ENCODE peak calls at places on chromosomes 16 and 17, in nine cellular contexts. Q is OCI-LY7; A is CD4-positive, alpha-beta memory T cell; W is IMR-90; K is A549; T is tibial artery; U is heart left ventricle; M is pancreas; E is upper lobe of right lung. P is an unnamed sample.
A peak's percentile ranks its signal among the peaks of the same experiment; 100 is the strongest.

GRCh38 chr17:19248923-19249574 is 11.9 kb downstream of the EPN2 start:
- DNase-seq in U (peak; percentile 52), W (peak; percentile 94), Q (no peak), T (peak; percentile 86), M (no peak), A (no peak), E (peak; percentile 67), K (no peak), P (no peak)

GRCh38 chr16:30748634-30749445 is 615 bp downstream of the PHKG2 start:
- DNase-seq in M (peak; percentile 42), U (no peak), T (no peak), E (peak; percentile 81), Q (peak; percentile 25), W (peak; percentile 52), K (peak; percentile 35), A (no peak), P (peak; percentile 50)

GRCh38 chr17:81519284-81520020 is 6.9 kb upstream of the ACTG1 start:
- DNase-seq in T (peak; percentile 73), Q (peak; percentile 78), A (peak; percentile 71), M (peak; percentile 88), W (no peak), E (peak; percentile 89), K (peak; percentile 66), U (no peak), P (peak; percentile 58)

GRCh38 chr16:11114366-11115164 is 141.4 kb downstream of the SOCS1 start:
- DNase-seq in A (no peak), E (no peak), W (no peak), K (no peak), T (peak; percentile 28), U (no peak), M (no peak), Q (no peak), P (no peak)

GRCh38 chr16:11100239-11100750 is 155.7 kb downstream of the SOCS1 start:
- DNase-seq in T (peak; percentile 77), K (no peak), Q (peak; percentile 34), U (peak; percentile 69), M (no peak), W (peak; percentile 100), A (no peak), E (no peak), P (peak; percentile 64)

GRCh38 chr17:30376621-30377452 is 1.9 kb upstream of the CPD start:
- DNase-seq in K (peak; percentile 64), E (peak; percentile 70), W (peak; percentile 87), M (no peak), A (no peak), U (peak; percentile 47), T (no peak), Q (no peak), P (no peak)

GRCh38 chr16:81876273-81876900 is 97.3 kb downstream of the PLCG2 start:
- DNase-seq in A (no peak), T (no peak), U (no peak), W (no peak), E (no peak), K (no peak), Q (no peak), M (no peak), P (no peak)

GRCh38 chr17:21196126-21196525 is 17.8 kb downstream of the TMEM11 start:
- DNase-seq in W (no peak), A (no peak), E (no peak), T (no peak), K (no peak), Q (no peak), U (no peak), M (no peak), P (no peak)

GRCh38 chr17:76884995-76885896 is 17.0 kb downstream of the MGAT5B start:
- DNase-seq in M (no peak), E (no peak), T (no peak), W (no peak), Q (no peak), K (no peak), A (no peak), U (no peak), P (no peak)

GRCh38 chr17:55314061-55314783 is 49.5 kb downstream of the HLF start:
- DNase-seq in U (no peak), E (no peak), T (no peak), Q (no peak), W (no peak), K (no peak), A (no peak), M (no peak), P (no peak)

GRCh38 chr16:81429045-81429521 is 15.5 kb upstream of the CMIP start:
- DNase-seq in U (no peak), T (no peak), A (no peak), M (peak; percentile 69), Q (peak; percentile 77), E (no peak), K (peak; percentile 72), W (peak; percentile 47), P (no peak)

GRCh38 chr16:19517424-19518089 is 4.3 kb downstream of the GDE1 start:
- DNase-seq in M (no peak), A (no peak), Q (no peak), W (peak; percentile 42), T (no peak), E (no peak), K (peak; percentile 35), U (no peak), P (no peak)

DNA sequence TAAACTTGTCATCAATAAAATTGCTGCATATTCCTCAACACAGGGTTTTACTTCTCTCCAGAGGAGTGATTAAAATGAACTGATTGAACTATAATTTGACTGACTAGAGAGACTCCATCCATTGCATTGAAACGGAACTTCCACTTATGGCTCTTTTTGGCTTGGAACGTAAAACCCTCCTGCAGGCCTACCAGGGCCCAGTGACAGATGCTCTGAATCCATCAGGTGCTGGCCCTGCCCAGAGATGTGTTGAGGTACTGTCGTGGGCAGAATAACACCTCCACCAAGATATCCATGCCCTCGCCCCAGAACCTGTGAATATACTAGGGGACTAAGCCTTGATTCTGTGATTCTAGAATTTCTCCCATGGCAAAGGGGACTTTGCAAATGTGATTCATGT is 45.4 kb downstream of the CBLN1 start:
- DNase-seq in M (no peak), T (no peak), E (no peak), W (no peak), A (no peak), U (no peak), Q (no peak), K (no peak), P (no peak)
- H3K4me3 ChIP-seq in M (no peak overlapping the region), T (no peak overlapping the region), E (no peak overlapping the region), W (no peak overlapping the region), A (no peak overlapping the region), U (no peak overlapping the region), Q (no peak overlapping the region), K (no peak overlapping the region), P (no peak overlapping the region)

DNA sequence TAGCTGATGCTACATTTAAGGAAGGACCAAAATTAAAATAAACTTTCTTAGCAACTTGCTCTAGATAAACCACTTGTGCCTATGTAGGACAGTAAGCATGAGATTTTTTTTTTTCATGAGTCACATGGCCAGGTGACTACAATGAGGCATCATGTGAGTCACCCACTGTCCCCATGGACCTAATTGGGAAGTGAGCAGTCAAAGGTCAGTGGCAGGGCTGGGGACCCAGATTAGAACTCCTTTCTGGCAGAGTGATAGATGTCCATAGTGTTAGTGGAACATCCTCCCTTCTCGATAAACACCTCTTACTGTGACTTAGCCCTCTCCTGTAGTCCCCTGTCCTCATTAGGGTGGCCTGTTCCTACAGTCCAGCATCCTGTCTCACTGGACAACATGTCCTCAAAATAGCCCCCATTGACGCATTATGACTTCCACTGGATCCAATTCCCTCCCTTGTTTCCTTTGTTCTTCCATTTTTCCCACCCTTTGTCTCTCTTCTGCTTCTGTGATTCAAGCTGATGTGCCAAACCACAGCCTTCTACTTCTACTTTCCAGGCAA is 12.4 kb downstream of the ITGB3 start:
- DNase-seq in T (no peak), E (no peak), K (peak; percentile 30), A (no peak), Q (no peak), U (no peak), M (no peak), W (peak; percentile 71), P (no peak)
- H3K27ac ChIP-seq in T (peak overlapping the region; percentile 70), E (no peak overlapping the region), K (peak overlapping the region; percentile 23), A (no peak overlapping the region), Q (no peak overlapping the region), U (peak overlapping the region; percentile 30), M (no peak overlapping the region), W (peak overlapping the region; percentile 28), P (no peak overlapping the region)

DNA sequence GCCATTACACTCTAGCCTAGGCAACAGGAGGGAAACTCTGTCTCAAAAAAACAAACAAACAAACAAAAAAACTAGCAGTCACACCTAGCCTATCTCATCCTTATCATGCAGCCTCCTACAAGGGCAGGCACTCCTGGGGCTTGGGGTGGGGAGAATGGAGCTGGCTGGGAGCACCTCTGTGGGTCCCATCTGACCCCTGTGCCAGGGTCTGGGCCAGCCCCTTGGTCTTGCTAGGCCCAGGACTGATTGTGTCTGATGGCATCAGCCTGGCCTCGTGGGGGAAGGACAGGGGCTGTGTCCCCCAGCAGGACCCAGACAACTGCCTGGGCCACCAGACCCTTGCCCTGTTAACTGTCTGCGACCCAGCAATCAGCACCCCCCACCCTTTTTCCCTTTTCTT is 49.8 kb downstream of the SREBF1 start:
- DNase-seq in T (no peak), W (no peak), E (no peak), U (no peak), Q (no peak), A (no peak), M (no peak), K (no peak), P (no peak)
- H3K4me1 ChIP-seq in T (peaks cover 23% of the 10 kb centered on the region), W (peaks cover 27% of the 10 kb centered on the region), E (peaks cover 21% of the 10 kb centered on the region), U (peaks cover 71% of the 10 kb centered on the region), Q (peaks cover 36% of the 10 kb centered on the region), A (peaks cover 19% of the 10 kb centered on the region), M (peaks cover 32% of the 10 kb centered on the region), K (peaks cover 62% of the 10 kb centered on the region), P (peaks cover 34% of the 10 kb centered on the region)

GRCh38 chr16:53433509-53433908 is 762 bp upstream of the RBL2 start:
- DNase-seq in K (no peak), W (no peak), M (peak; percentile 9), E (peak; percentile 69), U (no peak), A (no peak), Q (no peak), T (no peak), P (no peak)
- H3K4me3 ChIP-seq in K (peak overlapping the region; percentile 89), W (no peak overlapping the region), M (no peak overlapping the region), E (peak overlapping the region; percentile 98), U (peak overlapping the region; percentile 83), A (peak overlapping the region; percentile 14), Q (peak overlapping the region; percentile 83), T (peak overlapping the region; percentile 99), P (peak overlapping the region; percentile 82)

DNA sequence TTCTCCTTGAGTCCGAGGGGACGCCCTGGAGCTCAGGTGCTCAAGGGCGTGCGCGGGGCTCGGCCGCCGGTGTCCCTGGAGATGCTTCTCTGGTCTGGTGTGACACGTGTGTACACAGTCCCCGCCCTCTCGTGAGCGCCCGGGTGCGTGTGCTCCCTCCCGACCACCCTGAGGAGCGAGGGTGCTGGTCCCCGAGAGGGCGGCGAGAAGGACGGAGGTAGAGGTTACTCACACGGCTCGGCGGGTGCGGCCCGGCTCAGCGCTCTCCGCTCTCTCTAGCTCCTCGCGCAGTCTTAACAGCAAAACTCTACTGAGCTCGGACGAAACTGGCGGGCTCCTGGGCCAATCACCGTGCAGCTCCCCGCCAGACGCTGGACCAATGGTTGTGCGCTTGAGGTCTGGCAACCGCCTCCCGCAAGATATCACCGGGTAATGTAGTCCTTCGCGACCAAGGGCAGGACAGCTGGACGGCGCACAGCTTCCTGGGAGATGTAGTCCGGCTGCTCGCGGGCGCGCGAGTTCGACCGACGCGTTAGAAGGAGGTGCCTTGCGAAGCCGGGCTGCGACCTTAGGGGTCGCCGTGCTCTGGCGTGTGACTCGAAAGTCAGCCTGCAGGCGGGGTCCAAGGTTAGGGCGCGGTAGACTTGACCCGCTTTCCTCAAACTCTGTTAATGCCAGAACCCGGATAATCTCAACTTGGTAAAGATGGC is at the start of gene SLC25A19:
- DNase-seq in K (peak; percentile 100), Q (peak; percentile 100), E (peak; percentile 98), M (peak; percentile 98), A (peak; percentile 96), U (peak; percentile 98), W (peak; percentile 98), T (peak; percentile 99), P (peak; percentile 98)
- H3K27ac ChIP-seq in K (peak within 1 kb of the TSS; percentile 86), Q (peak within 1 kb of the TSS; percentile 80), E (peak within 1 kb of the TSS; percentile 93), M (peak within 1 kb of the TSS; percentile 95), A (peak within 1 kb of the TSS; percentile 79), U (peak within 1 kb of the TSS; percentile 84), W (peak within 1 kb of the TSS; percentile 73), T (peak within 1 kb of the TSS; percentile 86), P (peak within 1 kb of the TSS; percentile 83)

P was measured in psoas muscle.